ENCODE peak calls at places on chromosomes 5 and 9, in eight cellular contexts. One of them, this sample, is unnamed.

GRCh38 chr9:123046796-123047195 is 13.3 kb downstream of the GPR21 start:
- DNase-seq in stomach: no peak
- DNase-seq in SK-N-SH: no peak
- DNase-seq in heart right ventricle: no peak
- DNase-seq in BJ: no peak
- DNase-seq in left ventricle myocardium inferior: no peak
- DNase-seq in natural killer cell: no peak
- DNase-seq in cardiac muscle cell: no peak
- DNase-seq in this sample: no peak

GRCh38 chr9:81621785-81622243 is 67.5 kb downstream of the TLE1 start:
- DNase-seq in heart right ventricle: no peak
- DNase-seq in BJ: no peak
- DNase-seq in SK-N-SH: no peak
- DNase-seq in left ventricle myocardium inferior: no peak
- DNase-seq in stomach: no peak
- DNase-seq in cardiac muscle cell: no peak
- DNase-seq in natural killer cell: no peak
- DNase-seq in this sample: no peak

GRCh38 chr9:131420913-131421312 is 27.0 kb downstream of the PRRC2B start:
- DNase-seq in BJ: no peak
- DNase-seq in stomach: no peak
- DNase-seq in cardiac muscle cell: no peak
- DNase-seq in heart right ventricle: no peak
- DNase-seq in left ventricle myocardium inferior: no peak
- DNase-seq in natural killer cell: no peak
- DNase-seq in SK-N-SH: peak; percentile 44
- DNase-seq in this sample: no peak

GRCh38 chr5:14208071-14209021 is 65.2 kb downstream of the TRIO start:
- DNase-seq in cardiac muscle cell: no peak
- DNase-seq in stomach: no peak
- DNase-seq in SK-N-SH: no peak
- DNase-seq in natural killer cell: no peak
- DNase-seq in left ventricle myocardium inferior: no peak
- DNase-seq in BJ: peak; percentile 34
- DNase-seq in heart right ventricle: no peak
- DNase-seq in this sample: no peak

GRCh38 chr9:87888501-87888900 is 5.8 kb downstream of the SPATA31E1 start:
- DNase-seq in stomach: no peak
- DNase-seq in heart right ventricle: no peak
- DNase-seq in natural killer cell: no peak
- DNase-seq in left ventricle myocardium inferior: no peak
- DNase-seq in SK-N-SH: no peak
- DNase-seq in BJ: no peak
- DNase-seq in cardiac muscle cell: no peak
- DNase-seq in this sample: no peak

GRCh38 chr9:12697719-12698118 is 4.5 kb downstream of the TYRP1 start:
- DNase-seq in SK-N-SH: no peak
- DNase-seq in BJ: no peak
- DNase-seq in cardiac muscle cell: no peak
- DNase-seq in natural killer cell: no peak
- DNase-seq in heart right ventricle: no peak
- DNase-seq in left ventricle myocardium inferior: no peak
- DNase-seq in stomach: no peak
- DNase-seq in this sample: no peak

GRCh38 chr5:17189381-17190036 is 27.9 kb upstream of the BASP1 start:
- DNase-seq in heart right ventricle: peak; percentile 75
- DNase-seq in cardiac muscle cell: peak; percentile 90
- DNase-seq in left ventricle myocardium inferior: peak; percentile 70
- DNase-seq in SK-N-SH: peak; percentile 58
- DNase-seq in BJ: no peak
- DNase-seq in stomach: peak; percentile 87
- DNase-seq in natural killer cell: peak; percentile 20
- DNase-seq in this sample: peak; percentile 64

GRCh38 chr9:138102246-138103051 is 224.9 kb downstream of the CACNA1B start:
- DNase-seq in cardiac muscle cell: no peak
- DNase-seq in left ventricle myocardium inferior: no peak
- DNase-seq in stomach: peak; percentile 18
- DNase-seq in BJ: no peak
- DNase-seq in heart right ventricle: no peak
- DNase-seq in natural killer cell: no peak
- DNase-seq in SK-N-SH: peak; percentile 22
- DNase-seq in this sample: no peak

GRCh38 chr5:156186760-156187159 is 140.2 kb upstream of the SGCD start:
- DNase-seq in BJ: no peak
- DNase-seq in SK-N-SH: no peak
- DNase-seq in heart right ventricle: no peak
- DNase-seq in left ventricle myocardium inferior: no peak
- DNase-seq in cardiac muscle cell: no peak
- DNase-seq in natural killer cell: no peak
- DNase-seq in stomach: no peak
- DNase-seq in this sample: no peak

GRCh38 chr5:23332650-23333251 is 174.7 kb upstream of the PRDM9 start:
- DNase-seq in SK-N-SH: peak; percentile 1
- DNase-seq in stomach: no peak
- DNase-seq in BJ: no peak
- DNase-seq in left ventricle myocardium inferior: no peak
- DNase-seq in cardiac muscle cell: peak; percentile 21
- DNase-seq in natural killer cell: no peak
- DNase-seq in heart right ventricle: no peak
- DNase-seq in this sample: no peak

GRCh38 chr9:96021616-96022444 is 146.3 kb downstream of the ERCC6L2 start:
- DNase-seq in stomach: no peak
- DNase-seq in natural killer cell: peak; percentile 29
- DNase-seq in left ventricle myocardium inferior: peak; percentile 25
- DNase-seq in SK-N-SH: peak; percentile 80
- DNase-seq in BJ: no peak
- DNase-seq in cardiac muscle cell: peak; percentile 23
- DNase-seq in heart right ventricle: no peak
- DNase-seq in this sample: no peak

DNA sequence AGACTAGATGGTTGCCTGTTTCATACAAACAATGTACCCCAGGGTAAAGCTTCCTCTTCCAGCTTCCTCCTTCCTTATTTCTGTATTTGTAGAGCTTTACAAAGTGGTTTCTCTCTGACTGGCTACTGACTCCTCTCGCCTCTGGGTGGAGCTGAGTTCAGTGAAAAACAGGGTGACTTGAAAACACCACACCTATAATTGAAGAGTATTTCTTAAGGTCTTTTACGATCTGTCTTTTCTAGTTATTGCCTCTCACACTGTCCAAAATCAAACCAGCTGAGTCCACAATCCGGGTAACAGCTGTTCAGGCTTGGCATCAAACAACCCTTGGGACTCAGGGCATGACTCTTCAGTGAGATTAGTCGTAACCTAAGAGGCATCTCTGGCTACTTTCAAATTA is 200.4 kb downstream of the ARRDC3 start:
- DNase-seq in heart right ventricle: no peak
- DNase-seq in BJ: peak; percentile 16
- DNase-seq in SK-N-SH: no peak
- DNase-seq in cardiac muscle cell: no peak
- DNase-seq in natural killer cell: no peak
- DNase-seq in left ventricle myocardium inferior: no peak
- DNase-seq in stomach: no peak
- DNase-seq in this sample: peak; percentile 69
- TF ChIP-seq CTCF in heart right ventricle: peak; percentile 11
- TF ChIP-seq CTCF in BJ: peak; percentile 35
- TF ChIP-seq CTCF in SK-N-SH: no peak
- TF ChIP-seq CTCF in cardiac muscle cell: peak; percentile 16
- TF ChIP-seq CTCF in natural killer cell: no peak
- TF ChIP-seq CTCF in left ventricle myocardium inferior: peak; percentile 30
- TF ChIP-seq CTCF in stomach: no peak
- TF ChIP-seq CTCF in this sample: peak; percentile 30

DNA sequence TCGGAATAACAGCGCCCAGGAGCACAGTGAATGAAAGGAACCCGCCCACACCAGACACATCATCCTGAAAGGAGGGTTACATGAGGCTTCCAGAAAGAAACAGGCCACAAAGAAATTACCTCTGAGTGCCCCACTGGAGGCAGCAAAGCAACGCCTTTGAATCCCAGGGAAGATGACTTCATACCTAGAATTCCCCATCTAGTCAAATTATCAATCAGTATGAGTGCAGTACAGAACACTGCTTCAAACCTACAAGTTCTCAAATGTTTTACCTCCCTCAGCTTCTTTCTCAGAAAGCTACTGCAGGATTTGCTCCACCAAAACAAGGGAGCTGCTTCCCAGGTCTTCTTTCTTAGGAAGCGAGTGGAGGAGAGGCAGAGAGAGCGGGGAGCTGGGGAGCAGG is 87.2 kb downstream of the SEMA4D start:
- DNase-seq in natural killer cell: no peak
- DNase-seq in SK-N-SH: no peak
- DNase-seq in BJ: no peak
- DNase-seq in stomach: no peak
- DNase-seq in cardiac muscle cell: no peak
- DNase-seq in heart right ventricle: no peak
- DNase-seq in left ventricle myocardium inferior: no peak
- DNase-seq in this sample: no peak
- TF ChIP-seq CTCF in natural killer cell: no peak
- TF ChIP-seq CTCF in SK-N-SH: no peak
- TF ChIP-seq CTCF in BJ: peak; percentile 17
- TF ChIP-seq CTCF in stomach: no peak
- TF ChIP-seq CTCF in cardiac muscle cell: no peak
- TF ChIP-seq CTCF in heart right ventricle: no peak
- TF ChIP-seq CTCF in left ventricle myocardium inferior: no peak
- TF ChIP-seq CTCF in this sample: no peak

GRCh38 chr5:148729182-148729581 is 74.9 kb upstream of the HTR4 start:
- DNase-seq in stomach: no peak
- DNase-seq in heart right ventricle: no peak
- DNase-seq in left ventricle myocardium inferior: no peak
- DNase-seq in SK-N-SH: peak; percentile 12
- DNase-seq in natural killer cell: no peak
- DNase-seq in cardiac muscle cell: peak; percentile 59
- DNase-seq in BJ: no peak
- DNase-seq in this sample: no peak
- TF ChIP-seq CTCF in stomach: no peak
- TF ChIP-seq CTCF in heart right ventricle: peak; percentile 31
- TF ChIP-seq CTCF in left ventricle myocardium inferior: peak; percentile 50
- TF ChIP-seq CTCF in SK-N-SH: peak; percentile 45
- TF ChIP-seq CTCF in natural killer cell: no peak
- TF ChIP-seq CTCF in cardiac muscle cell: peak; percentile 28
- TF ChIP-seq CTCF in BJ: peak; percentile 2
- TF ChIP-seq CTCF in this sample: no peak

DNA sequence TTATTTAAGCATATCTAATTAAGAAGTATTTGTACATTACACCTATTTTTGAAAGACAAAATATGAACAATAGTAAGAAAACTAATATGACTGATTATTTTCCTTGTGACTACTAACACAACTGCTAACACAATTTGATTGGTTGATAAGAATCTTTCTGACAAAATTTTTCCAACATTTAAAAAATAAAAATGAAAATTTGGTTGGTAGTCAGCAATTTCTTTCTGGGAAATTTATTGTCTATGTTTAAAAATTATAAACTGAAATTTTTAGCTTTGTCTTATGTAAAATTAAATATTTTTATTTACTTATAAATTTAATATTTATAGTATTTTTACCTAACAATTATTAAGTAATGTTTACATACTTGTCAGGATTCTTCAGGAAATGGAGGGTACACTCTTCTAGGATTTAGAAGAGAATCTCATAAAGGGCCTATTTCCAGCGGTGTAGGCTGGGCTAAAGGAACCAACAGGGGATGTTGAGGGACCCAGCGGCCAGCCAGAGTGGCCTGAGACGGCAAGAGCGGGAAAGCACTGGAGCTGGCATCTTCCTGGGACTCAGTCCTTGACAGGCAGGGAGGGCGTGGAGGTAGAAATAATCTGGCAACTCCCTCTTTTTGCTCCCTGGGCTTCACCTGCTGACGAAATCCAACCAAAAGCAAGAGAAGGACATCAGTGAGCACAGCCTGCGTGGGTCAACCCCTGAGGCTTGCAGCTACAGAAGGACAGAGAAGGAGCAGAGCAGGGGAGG is 14.7 kb upstream of the FAM120A start:
- DNase-seq in natural killer cell: no peak
- DNase-seq in stomach: no peak
- DNase-seq in left ventricle myocardium inferior: no peak
- DNase-seq in SK-N-SH: no peak
- DNase-seq in heart right ventricle: no peak
- DNase-seq in cardiac muscle cell: no peak
- DNase-seq in BJ: no peak
- DNase-seq in this sample: no peak
- TF ChIP-seq CTCF in natural killer cell: no peak
- TF ChIP-seq CTCF in stomach: no peak
- TF ChIP-seq CTCF in left ventricle myocardium inferior: no peak
- TF ChIP-seq CTCF in SK-N-SH: no peak
- TF ChIP-seq CTCF in heart right ventricle: no peak
- TF ChIP-seq CTCF in cardiac muscle cell: no peak
- TF ChIP-seq CTCF in BJ: no peak
- TF ChIP-seq CTCF in this sample: no peak

GRCh38 chr9:115596743-115597080 is 478.8 kb upstream of the TNC start:
- DNase-seq in SK-N-SH: no peak
- DNase-seq in left ventricle myocardium inferior: no peak
- DNase-seq in cardiac muscle cell: no peak
- DNase-seq in natural killer cell: no peak
- DNase-seq in BJ: no peak
- DNase-seq in heart right ventricle: no peak
- DNase-seq in stomach: no peak
- DNase-seq in this sample: no peak

GRCh38 chr9:115594551-115594950 is 476.6 kb upstream of the TNC start:
- DNase-seq in stomach: no peak
- DNase-seq in heart right ventricle: no peak
- DNase-seq in cardiac muscle cell: no peak
- DNase-seq in BJ: no peak
- DNase-seq in natural killer cell: no peak
- DNase-seq in SK-N-SH: no peak
- DNase-seq in left ventricle myocardium inferior: no peak
- DNase-seq in this sample: no peak

GRCh38 chr9:115593587-115594091 is 475.7 kb upstream of the TNC start:
- DNase-seq in BJ: no peak
- DNase-seq in heart right ventricle: peak; percentile 18
- DNase-seq in SK-N-SH: peak; percentile 48
- DNase-seq in left ventricle myocardium inferior: no peak
- DNase-seq in cardiac muscle cell: peak; percentile 46
- DNase-seq in natural killer cell: no peak
- DNase-seq in stomach: no peak
- DNase-seq in this sample: no peak

GRCh38 chr9:115597330-115597729 is 479.4 kb upstream of the TNC start:
- DNase-seq in BJ: no peak
- DNase-seq in SK-N-SH: no peak
- DNase-seq in cardiac muscle cell: no peak
- DNase-seq in left ventricle myocardium inferior: no peak
- DNase-seq in stomach: no peak
- DNase-seq in natural killer cell: no peak
- DNase-seq in heart right ventricle: no peak
- DNase-seq in this sample: no peak

GRCh38 chr9:115595951-115596742 is 478.2 kb upstream of the TNC start:
- DNase-seq in stomach: no peak
- DNase-seq in heart right ventricle: no peak
- DNase-seq in natural killer cell: no peak
- DNase-seq in cardiac muscle cell: no peak
- DNase-seq in left ventricle myocardium inferior: no peak
- DNase-seq in SK-N-SH: no peak
- DNase-seq in BJ: peak; percentile 96
- DNase-seq in this sample: no peak
- TF ChIP-seq CTCF in stomach: no peak
- TF ChIP-seq CTCF in heart right ventricle: no peak
- TF ChIP-seq CTCF in natural killer cell: no peak
- TF ChIP-seq CTCF in cardiac muscle cell: no peak
- TF ChIP-seq CTCF in left ventricle myocardium inferior: no peak
- TF ChIP-seq CTCF in SK-N-SH: no peak
- TF ChIP-seq CTCF in BJ: no peak
- TF ChIP-seq CTCF in this sample: no peak